ENCODE peak calls at places on chromosomes 4 and X, in nine cellular contexts. Y is lower lobe of right lung, E is Calu3, M is AG20443, Z is NCI-H460, A is BJ, T is choroid plexus epithelial cell, R is NCI-H2029, F is cardiac fibroblast. P is an unnamed sample.

GRCh38 chrX:17500145-17500579 is 125.2 kb downstream of the NHS start:
- DNase-seq in M (peak), R (peak), Z (no peak), A (no peak), E (peak), Y (no peak), T (peak), F (no peak), P (peak)

GRCh38 chr4:174764105-174764729 is 64.8 kb downstream of the GLRA3 start:
- DNase-seq in R (peak), A (no peak), M (peak), Y (no peak), F (peak), Z (peak), E (no peak), T (peak), P (peak)

GRCh38 chr4:105061136-105061696 is 85.5 kb upstream of the TET2 start:
- DNase-seq in Y (no peak), E (peak), A (no peak), R (peak), T (peak), Z (no peak), F (peak), M (no peak), P (peak)

GRCh38 chr4:56241500-56241899 is 145.8 kb downstream of the AASDH start:
- DNase-seq in E (no peak), Y (no peak), F (no peak), A (no peak), M (no peak), T (no peak), Z (no peak), R (no peak), P (no peak)

GRCh38 chrX:112947981-112948380 is 107.3 kb upstream of the AMOT start:
- DNase-seq in Z (no peak), R (no peak), M (no peak), F (no peak), T (no peak), A (no peak), E (no peak), Y (no peak), P (no peak)

GRCh38 chr4:129998436-129999150 is 902.6 kb downstream of the C4orf33 start:
- DNase-seq in E (no peak), F (no peak), Y (no peak), R (no peak), T (no peak), M (no peak), A (no peak), Z (no peak), P (no peak)

GRCh38 chrX:129115104-129115503 is 408.2 kb downstream of the SMARCA1 start:
- DNase-seq in M (peak), Y (no peak), A (no peak), E (peak), F (peak), Z (peak), T (peak), R (peak), P (no peak)

GRCh38 chrX:51395807-51396728 is 63.4 kb downstream of the NUDT10 start:
- DNase-seq in M (no peak), Y (peak), Z (no peak), F (no peak), T (peak), R (no peak), A (no peak), E (no peak), P (no peak)

GRCh38 chr4:183142566-183143545 is 43.8 kb downstream of the WWC2 start:
- DNase-seq in Z (peak), M (peak), Y (no peak), R (peak), T (peak), E (peak), A (peak), F (peak), P (no peak)